ENCODE peak calls at places on chromosomes 1 and 21, in eight cellular contexts. B is heart left ventricle; W is glutamatergic neuron; Y is left colon; F is NT2/D1; C is central memory CD4-positive, alpha-beta T cell; V is ascending aorta; K is stimulated activated CD4-positive, alpha-beta T cell treated with anti-CD3 and anti-CD28 coated beads, Interleukin-1b, Interleukin-23, amount 100 ng/mL, for 24 hours. A is an unnamed sample.

GRCh38 chr21:26117324-26117971 is 53.1 kb downstream of the APP start:
- DNase-seq in B (no peak), W (no peak), Y (no peak), F (no peak), C (no peak), V (no peak), K (no peak), A (no peak)

GRCh38 chr1:25647863-25648262 is 31.3 kb downstream of the MAN1C1 start:
- DNase-seq in B (peak), W (no peak), Y (no peak), F (no peak), C (no peak), V (no peak), K (no peak), A (no peak)

GRCh38 chr1:179121159-179121938 is 39.5 kb downstream of the TOR3A start:
- DNase-seq in B (no peak), W (no peak), Y (peak), F (peak), C (peak), V (no peak), K (peak), A (peak)

GRCh38 chr1:91604632-91605031 is 104.0 kb downstream of the CDC7 start:
- DNase-seq in B (peak), W (no peak), Y (no peak), F (no peak), C (no peak), V (no peak), K (no peak), A (no peak)

GRCh38 chr21:45992311-45993209 is 11.0 kb downstream of the COL6A1 start:
- DNase-seq in B (peak), W (peak), Y (peak), F (no peak), C (no peak), V (no peak), K (no peak), A (no peak)

GRCh38 chr1:84687703-84688460 is 2.4 kb downstream of the SSX2IP start:
- DNase-seq in B (no peak), W (no peak), Y (no peak), F (no peak), C (no peak), V (no peak), K (no peak), A (peak)

GRCh38 chr1:32361674-32362473 is 411 bp downstream of the FAM229A start:
- DNase-seq in B (peak), W (peak), Y (peak), F (peak), C (no peak), V (no peak), K (no peak), A (no peak)

GRCh38 chr1:116556289-116557006 is 14.4 kb downstream of the CD58 start:
- DNase-seq in B (peak), W (no peak), Y (peak), F (no peak), C (peak), V (peak), K (peak), A (peak)

GRCh38 chr1:17581389-17582123 is 42.1 kb downstream of the ARHGEF10L start:
- DNase-seq in B (no peak), W (no peak), Y (peak), F (no peak), C (no peak), V (no peak), K (no peak), A (no peak)

GRCh38 chr1:19038096-19038495 is 81.6 kb upstream of the IFFO2 start:
- DNase-seq in B (no peak), W (no peak), Y (no peak), F (no peak), C (no peak), V (no peak), K (no peak), A (no peak)

GRCh38 chr1:11967028-11967547 is 13.2 kb upstream of the MFN2 start:
- DNase-seq in B (no peak), W (no peak), Y (peak), F (peak), C (no peak), V (no peak), K (no peak), A (peak)

GRCh38 chr1:32724678-32725594 is 22.4 kb upstream of the SYNC start:
- DNase-seq in B (peak), W (no peak), Y (peak), F (no peak), C (no peak), V (no peak), K (no peak), A (peak)

GRCh38 chr1:40399984-40400704 is 26.6 kb downstream of the SMAP2 start:
- DNase-seq in B (no peak), W (no peak), Y (no peak), F (no peak), C (no peak), V (no peak), K (no peak), A (no peak)

GRCh38 chr1:119655160-119655559 is 7.1 kb upstream of the ZNF697 start:
- DNase-seq in B (no peak), W (no peak), Y (no peak), F (no peak), C (no peak), V (no peak), K (no peak), A (no peak)

GRCh38 chr21:36466061-36466511 is 13.8 kb downstream of the CLDN14 start:
- DNase-seq in B (no peak), W (no peak), Y (no peak), F (no peak), C (no peak), V (no peak), K (no peak), A (no peak)

GRCh38 chr21:44334637-44335030 is 4.6 kb downstream of the CFAP410 start:
- DNase-seq in B (no peak), W (no peak), Y (no peak), F (no peak), C (no peak), V (no peak), K (no peak), A (no peak)

A was measured in NB4.